ENCODE peak calls at places on chromosomes 16 and 17, in four cellular contexts. Q, L, G and Y are unnamed samples.

GRCh38 chr16:3659200-3659599 is 4.7 kb downstream of the DNASE1 start:
- DNase-seq in Q (no peak), G (no peak), L (no peak), Y (no peak)

GRCh38 chr17:43645450-43645764 is 16.3 kb downstream of the MEOX1 start:
- DNase-seq in L (no peak), G (no peak), Q (no peak), Y (no peak)

GRCh38 chr17:2120550-2121335 is 65.8 kb downstream of the HIC1 start:
- DNase-seq in G (no peak), L (no peak), Q (no peak), Y (no peak)

GRCh38 chr16:66427871-66428681 is 981 bp downstream of the BEAN1 start:
- DNase-seq in G (no peak), Q (no peak), L (peak; percentile 51), Y (no peak)

GRCh38 chr16:77781091-77781490 is 7.3 kb upstream of the VAT1L start:
- DNase-seq in L (no peak), Q (no peak), G (no peak), Y (no peak)

GRCh38 chr17:66711936-66712335 is 123.0 kb upstream of the CACNG5 start:
- DNase-seq in G (peak; percentile 71), L (no peak), Q (no peak), Y (peak; percentile 39)

GRCh38 chr17:10879110-10879509 is 41.2 kb upstream of the PIRT start:
- DNase-seq in G (no peak), L (peak; percentile 54), Q (peak; percentile 7), Y (peak; percentile 6)

GRCh38 chr17:21452377-21453143 is 76.4 kb downstream of the KCNJ12 start:
- DNase-seq in L (peak; percentile 61), G (peak; percentile 13), Q (peak; percentile 19), Y (no peak)

GRCh38 chr16:12613992-12614661 is 189.6 kb downstream of the CPPED1 start:
- DNase-seq in G (no peak), L (no peak), Q (no peak), Y (no peak)

GRCh38 chr17:80927791-80928216 is 63.8 kb upstream of the CHMP6 start:
- DNase-seq in L (no peak), G (no peak), Q (no peak), Y (no peak)

GRCh38 chr16:70754874-70755600 is 45.9 kb downstream of the VAC14 start:
- DNase-seq in Q (no peak), L (no peak), G (no peak), Y (no peak)

GRCh38 chr17:67672592-67672991 is 45.1 kb upstream of the NOL11 start:
- DNase-seq in L (no peak), Q (no peak), G (no peak), Y (no peak)

GRCh38 chr17:3986270-3986938 is 22.2 kb upstream of the ATP2A3 start:
- DNase-seq in Q (no peak), L (no peak), G (no peak), Y (no peak)

GRCh38 chr17:59914274-59914854 is 21.4 kb downstream of the RPS6KB1 start:
- DNase-seq in Q (no peak), G (peak; percentile 51), L (no peak), Y (peak; percentile 42)

GRCh38 chr17:2996208-2996855 is 67.1 kb downstream of the OR1D5 start:
- DNase-seq in L (no peak), Q (no peak), G (no peak), Y (no peak)

GRCh38 chr16:86722970-86723369 is 144.6 kb downstream of the FOXL1 start:
- DNase-seq in Q (no peak), L (no peak), G (no peak), Y (no peak)

GRCh38 chr16:79563919-79564318 is 36.6 kb downstream of the MAF start:
- DNase-seq in L (no peak), Q (no peak), G (no peak), Y (no peak)

GRCh38 chr16:88591577-88592021 is 21.4 kb downstream of the ZC3H18 start:
- DNase-seq in Q (no peak), L (no peak), G (no peak), Y (no peak)

GRCh38 chr17:43669971-43670644 is 8.4 kb upstream of the MEOX1 start:
- DNase-seq in Q (no peak), L (peak; percentile 70), G (peak; percentile 52), Y (no peak)